ENCODE peak calls at places on chromosomes 12 and 14, in eight cellular contexts. X, N, D, E, H, Y, I and Q are unnamed samples.

GRCh38 chr12:90163975-90164374 is 455.3 kb upstream of the ATP2B1 start:
- DNase-seq in X (no peak), N (no peak), D (no peak), E (no peak), H (no peak), Y (no peak), I (peak), Q (no peak)

GRCh38 chr14:38409081-38409705 is 153.3 kb upstream of the CLEC14A start:
- DNase-seq in X (no peak), N (no peak), D (peak), E (peak), H (no peak), Y (no peak), I (no peak), Q (no peak)

GRCh38 chr12:77599782-77600491 is 230.8 kb upstream of the NAV3 start:
- DNase-seq in X (no peak), N (no peak), D (no peak), E (no peak), H (no peak), Y (no peak), I (no peak), Q (no peak)

GRCh38 chr12:7439579-7440505 is 4.1 kb downstream of the CD163L1 start:
- DNase-seq in X (no peak), N (peak), D (peak), E (peak), H (no peak), Y (peak), I (peak), Q (peak)

GRCh38 chr14:68703093-68703492 is 89.8 kb downstream of the ZFP36L1 start:
- DNase-seq in X (no peak), N (no peak), D (no peak), E (peak), H (no peak), Y (peak), I (peak), Q (no peak)

GRCh38 chr12:53941750-53942149 is 3.1 kb downstream of the HOXC13 start:
- DNase-seq in X (no peak), N (no peak), D (no peak), E (no peak), H (no peak), Y (no peak), I (no peak), Q (no peak)

GRCh38 chr12:52832960-52833905 is 878 bp downstream of the KRT79 start:
- DNase-seq in X (no peak), N (no peak), D (no peak), E (no peak), H (no peak), Y (no peak), I (no peak), Q (no peak)

GRCh38 chr12:108649668-108650067 is 16.0 kb upstream of the SELPLG start:
- DNase-seq in X (no peak), N (no peak), D (peak), E (peak), H (no peak), Y (no peak), I (peak), Q (no peak)

GRCh38 chr12:101172316-101172715 is 37.7 kb downstream of the SLC5A8 start:
- DNase-seq in X (no peak), N (peak), D (no peak), E (peak), H (no peak), Y (no peak), I (peak), Q (no peak)

GRCh38 chr12:128693771-128694170 is 130.0 kb downstream of the SLC15A4 start:
- DNase-seq in X (no peak), N (no peak), D (no peak), E (no peak), H (no peak), Y (no peak), I (no peak), Q (no peak)